ENCODE peak calls at places on chromosomes 2 and 18, in six cellular contexts. One of them, this sample, is unnamed.

GRCh38 chr18:49130261-49130660 is 179.5 kb upstream of the SMAD7 start:
- DNase-seq in neural crest cell: no peak
- DNase-seq in left ventricle myocardium inferior: no peak
- DNase-seq in iris pigment epithelial cell: no peak
- DNase-seq in aorta: no peak
- DNase-seq in cardiac septum: no peak
- DNase-seq in this sample: no peak

GRCh38 chr2:144252694-144253093 is 267.2 kb downstream of the ZEB2 start:
- DNase-seq in neural crest cell: no peak
- DNase-seq in left ventricle myocardium inferior: no peak
- DNase-seq in iris pigment epithelial cell: no peak
- DNase-seq in aorta: no peak
- DNase-seq in cardiac septum: no peak
- DNase-seq in this sample: no peak

GRCh38 chr2:102606353-102606752 is 13.0 kb upstream of the SLC9A2 start:
- DNase-seq in neural crest cell: no peak
- DNase-seq in left ventricle myocardium inferior: no peak
- DNase-seq in iris pigment epithelial cell: peak
- DNase-seq in aorta: no peak
- DNase-seq in cardiac septum: no peak
- DNase-seq in this sample: no peak

GRCh38 chr2:186309901-186310300 is 176.2 kb upstream of the ZC3H15 start:
- DNase-seq in neural crest cell: no peak
- DNase-seq in left ventricle myocardium inferior: no peak
- DNase-seq in iris pigment epithelial cell: peak
- DNase-seq in aorta: no peak
- DNase-seq in cardiac septum: no peak
- DNase-seq in this sample: no peak

GRCh38 chr18:55592106-55592505 is 4.1 kb upstream of the TCF4 start:
- DNase-seq in neural crest cell: no peak
- DNase-seq in left ventricle myocardium inferior: no peak
- DNase-seq in iris pigment epithelial cell: no peak
- DNase-seq in aorta: no peak
- DNase-seq in cardiac septum: no peak
- DNase-seq in this sample: no peak

GRCh38 chr2:9178905-9179571 is 27.6 kb upstream of the ASAP2 start:
- DNase-seq in neural crest cell: no peak
- DNase-seq in left ventricle myocardium inferior: peak
- DNase-seq in iris pigment epithelial cell: peak
- DNase-seq in aorta: peak
- DNase-seq in cardiac septum: no peak
- DNase-seq in this sample: no peak

GRCh38 chr2:184371641-184372040 is 226.7 kb upstream of the ZNF804A start:
- DNase-seq in neural crest cell: no peak
- DNase-seq in left ventricle myocardium inferior: no peak
- DNase-seq in iris pigment epithelial cell: peak
- DNase-seq in aorta: no peak
- DNase-seq in cardiac septum: no peak
- DNase-seq in this sample: no peak

GRCh38 chr18:54240629-54241107 is 16.2 kb upstream of the MBD2 start:
- DNase-seq in neural crest cell: no peak
- DNase-seq in left ventricle myocardium inferior: no peak
- DNase-seq in iris pigment epithelial cell: peak
- DNase-seq in aorta: peak
- DNase-seq in cardiac septum: no peak
- DNase-seq in this sample: no peak

GRCh38 chr2:119136872-119137271 is 21.7 kb downstream of the C1QL2 start:
- DNase-seq in neural crest cell: no peak
- DNase-seq in left ventricle myocardium inferior: no peak
- DNase-seq in iris pigment epithelial cell: no peak
- DNase-seq in aorta: no peak
- DNase-seq in cardiac septum: no peak
- DNase-seq in this sample: peak

GRCh38 chr2:425947-426346 is 138.1 kb upstream of the ALKAL2 start:
- DNase-seq in neural crest cell: no peak
- DNase-seq in left ventricle myocardium inferior: no peak
- DNase-seq in iris pigment epithelial cell: no peak
- DNase-seq in aorta: no peak
- DNase-seq in cardiac septum: no peak
- DNase-seq in this sample: no peak

GRCh38 chr2:222594679-222595078 is 61.2 kb downstream of the FARSB start:
- DNase-seq in neural crest cell: no peak
- DNase-seq in left ventricle myocardium inferior: no peak
- DNase-seq in iris pigment epithelial cell: peak
- DNase-seq in aorta: no peak
- DNase-seq in cardiac septum: no peak
- DNase-seq in this sample: no peak

GRCh38 chr2:70987386-70987785 is 7.3 kb downstream of the TEX261 start:
- DNase-seq in neural crest cell: no peak
- DNase-seq in left ventricle myocardium inferior: no peak
- DNase-seq in iris pigment epithelial cell: no peak
- DNase-seq in aorta: no peak
- DNase-seq in cardiac septum: peak
- DNase-seq in this sample: peak

GRCh38 chr2:19361325-19361990 is 3.0 kb upstream of the OSR1 start:
- DNase-seq in neural crest cell: no peak
- DNase-seq in left ventricle myocardium inferior: peak
- DNase-seq in iris pigment epithelial cell: peak
- DNase-seq in aorta: peak
- DNase-seq in cardiac septum: no peak
- DNase-seq in this sample: peak